ENCODE peak calls at places on chromosomes 3 and 15, in ten cellular contexts. Z is heart right ventricle, E is upper lobe of right lung, F is colonic mucosa, A is right atrium auricular region, U is iPS DF 6.9, W is tibial nerve, Q is lower lobe of right lung, G is breast epithelium, R is SK-N-MC. V is an unnamed sample.

GRCh38 chr3:18079739-18080138 is 337.3 kb upstream of the TBC1D5 start:
- DNase-seq in Z (no peak), E (no peak), F (no peak), A (no peak), U (no peak), W (no peak), Q (no peak), G (no peak), R (no peak), V (no peak)

GRCh38 chr3:24129549-24129948 is 184.5 kb downstream of the NR1D2 start:
- DNase-seq in Z (no peak), E (no peak), F (no peak), A (no peak), U (no peak), W (no peak), Q (no peak), G (no peak), R (no peak), V (no peak)

GRCh38 chr15:81157195-81157938 is 23.3 kb downstream of the CFAP161 start:
- DNase-seq in Z (no peak), E (no peak), F (no peak), A (no peak), U (no peak), W (no peak), Q (no peak), G (peak; percentile 56), R (no peak), V (no peak)

GRCh38 chr15:90009301-90010063 is 8.4 kb downstream of the ZNF710 start:
- DNase-seq in Z (no peak), E (no peak), F (no peak), A (no peak), U (no peak), W (no peak), Q (no peak), G (no peak), R (no peak), V (no peak)

GRCh38 chr3:46660003-46660402 is 33.5 kb downstream of the ALS2CL start:
- DNase-seq in Z (no peak), E (no peak), F (peak; percentile 10), A (peak; percentile 34), U (no peak), W (no peak), Q (no peak), G (no peak), R (no peak), V (no peak)

GRCh38 chr3:57892423-57892822 is 115.8 kb upstream of the FLNB start:
- DNase-seq in Z (no peak), E (no peak), F (no peak), A (no peak), U (no peak), W (no peak), Q (no peak), G (no peak), R (no peak), V (no peak)

GRCh38 chr15:65400760-65401606 is 21.8 kb downstream of the IGDCC4 start:
- DNase-seq in Z (peak; percentile 41), E (peak; percentile 77), F (peak; percentile 66), A (peak; percentile 64), U (no peak), W (no peak), Q (peak; percentile 63), G (no peak), R (peak; percentile 63), V (no peak)

GRCh38 chr15:74725845-74726773 is 781 bp upstream of the CYP1A1 start:
- DNase-seq in Z (peak; percentile 21), E (peak; percentile 80), F (peak; percentile 44), A (no peak), U (no peak), W (no peak), Q (peak; percentile 74), G (no peak), R (no peak), V (no peak)

GRCh38 chr3:141959531-141959920 is 83.1 kb downstream of the ATP1B3 start:
- DNase-seq in Z (no peak), E (no peak), F (no peak), A (peak; percentile 36), U (no peak), W (no peak), Q (no peak), G (no peak), R (no peak), V (no peak)

GRCh38 chr3:65729553-65729952 is 309.2 kb downstream of the MAGI1 start:
- DNase-seq in Z (peak; percentile 84), E (no peak), F (peak; percentile 18), A (no peak), U (no peak), W (no peak), Q (no peak), G (no peak), R (no peak), V (no peak)

GRCh38 chr15:22903961-22904534 is 65.6 kb downstream of the NIPA2 start:
- DNase-seq in Z (no peak), E (no peak), F (peak; percentile 51), A (no peak), U (no peak), W (no peak), Q (no peak), G (no peak), R (no peak), V (no peak)

GRCh38 chr3:197354195-197355059 is 56.0 kb upstream of the DLG1 start:
- DNase-seq in Z (peak; percentile 59), E (peak; percentile 65), F (peak; percentile 38), A (no peak), U (no peak), W (no peak), Q (no peak), G (no peak), R (no peak), V (no peak)
- H3K4me3 ChIP-seq in Z (peak overlapping the region; percentile 27), E (no peak overlapping the region), F (no peak overlapping the region), A (no peak overlapping the region), U (no peak overlapping the region), W (peak overlapping the region; percentile 15), Q (no peak overlapping the region), G (peak overlapping the region; percentile 43), R (no peak overlapping the region), V (no peak overlapping the region)

DNA sequence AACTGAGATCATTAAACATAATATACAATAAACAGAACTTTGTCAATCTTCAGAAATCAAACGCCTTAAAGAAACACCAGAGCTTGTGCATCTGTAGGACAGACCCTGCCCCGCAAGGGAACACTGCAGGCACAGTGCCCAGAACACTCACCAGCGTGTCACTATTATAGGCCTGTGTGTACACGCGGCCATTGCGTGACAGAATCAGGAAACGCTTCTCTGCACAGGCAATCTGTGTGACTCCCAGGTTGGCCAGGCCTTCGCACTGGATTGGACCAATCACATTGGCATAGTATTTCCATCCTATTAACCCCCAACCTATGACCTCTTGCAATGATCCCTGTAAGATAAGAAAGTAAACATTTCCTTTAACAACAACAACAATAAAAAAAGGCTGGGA is 52.9 kb downstream of the HERC2 start:
- DNase-seq in Z (no peak), E (no peak), F (no peak), A (no peak), U (no peak), W (no peak), Q (no peak), G (no peak), R (no peak), V (no peak)
- H3K36me3 ChIP-seq in Z (peaks cover 99% of the 10 kb centered on the region), E (peaks cover 84% of the 10 kb centered on the region), F (peaks cover 9% of the 10 kb centered on the region), A (peaks cover 72% of the 10 kb centered on the region), U (peaks cover 30% of the 10 kb centered on the region), W (peaks cover 19% of the 10 kb centered on the region), Q (peaks cover 94% of the 10 kb centered on the region), G (peaks cover 4% of the 10 kb centered on the region), R (peaks cover 67% of the 10 kb centered on the region), V (peaks cover 95% of the 10 kb centered on the region)

GRCh38 chr3:55615039-55615693 is 128.1 kb upstream of the WNT5A start:
- DNase-seq in Z (no peak), E (no peak), F (no peak), A (no peak), U (no peak), W (no peak), Q (no peak), G (no peak), R (no peak), V (no peak)
- H3K4me3 ChIP-seq in Z (no peak overlapping the region), E (no peak overlapping the region), F (no peak overlapping the region), A (no peak overlapping the region), U (no peak overlapping the region), W (no peak overlapping the region), Q (no peak overlapping the region), G (no peak overlapping the region), R (no peak overlapping the region), V (no peak overlapping the region)

GRCh38 chr15:88902491-88902835 is 7.1 kb upstream of the HAPLN3 start:
- DNase-seq in Z (no peak), E (no peak), F (no peak), A (no peak), U (no peak), W (no peak), Q (no peak), G (no peak), R (no peak), V (no peak)

GRCh38 chr15:88900309-88900981 is 5.1 kb upstream of the HAPLN3 start:
- DNase-seq in Z (no peak), E (no peak), F (no peak), A (no peak), U (no peak), W (no peak), Q (no peak), G (no peak), R (no peak), V (no peak)

GRCh38 chr15:88902846-88903245 is 7.5 kb upstream of the HAPLN3 start:
- DNase-seq in Z (no peak), E (no peak), F (no peak), A (no peak), U (no peak), W (no peak), Q (no peak), G (no peak), R (no peak), V (no peak)

GRCh38 chr15:88900982-88901418 is 5.7 kb upstream of the HAPLN3 start:
- DNase-seq in Z (no peak), E (no peak), F (no peak), A (no peak), U (no peak), W (no peak), Q (no peak), G (no peak), R (no peak), V (no peak)

DNA sequence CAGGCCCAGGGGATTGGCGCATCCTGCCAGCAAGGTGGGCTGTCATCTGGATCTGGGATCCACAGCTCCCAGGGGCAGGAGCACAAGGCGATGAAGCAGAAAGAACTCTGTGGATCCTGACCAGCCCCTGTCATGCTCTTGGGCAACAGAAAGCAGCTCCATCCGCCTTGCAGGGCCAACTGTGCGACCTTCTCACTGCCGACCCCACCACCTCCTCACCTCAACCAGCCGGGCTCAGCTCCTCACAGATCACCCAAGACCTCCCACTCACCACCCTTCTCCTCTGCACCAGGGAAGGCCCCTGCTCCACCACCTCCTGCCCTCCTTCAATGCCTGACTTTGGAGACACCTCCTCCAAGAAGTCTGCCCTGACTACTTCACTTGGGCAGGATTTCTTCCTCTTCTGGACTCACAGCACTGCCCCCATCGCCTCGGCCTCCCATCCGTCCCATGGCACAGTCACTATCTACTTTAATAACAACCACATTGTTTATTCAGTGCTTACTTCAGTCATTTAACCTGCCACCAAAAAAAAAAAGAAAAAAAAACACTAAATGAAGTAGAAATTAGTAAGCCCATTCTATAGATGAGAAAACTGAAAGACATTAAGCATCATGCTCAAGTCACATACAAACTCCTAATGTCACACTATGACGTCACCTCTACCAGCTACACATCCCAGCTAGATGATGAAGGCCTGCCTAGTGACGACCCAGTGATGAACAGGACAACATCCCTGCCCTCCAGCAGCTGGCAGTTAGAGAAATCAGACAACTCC is 6.6 kb upstream of the HAPLN3 start:
- DNase-seq in Z (no peak), E (no peak), F (no peak), A (no peak), U (no peak), W (no peak), Q (no peak), G (no peak), R (no peak), V (no peak)
- H3K36me3 ChIP-seq in Z (peaks cover 75% of the 10 kb centered on the region), E (peaks cover 23% of the 10 kb centered on the region), F (no peaks in the 10 kb centered on the region), A (peaks cover 76% of the 10 kb centered on the region), U (peaks cover 65% of the 10 kb centered on the region), W (no peaks in the 10 kb centered on the region), Q (peaks cover 18% of the 10 kb centered on the region), G (no peaks in the 10 kb centered on the region), R (no peaks in the 10 kb centered on the region), V (peaks cover 72% of the 10 kb centered on the region)

V was measured in esophagus squamous epithelium.